ENCODE peak calls at places on chromosomes 12 and 14, in five cellular contexts. Y, P, C, X and E are unnamed samples.

GRCh38 chr14:64724578-64724930 is 20.3 kb downstream of the PLEKHG3 start:
- DNase-seq in Y (no peak), X (no peak), P (peak; percentile 63), C (no peak), E (no peak)

GRCh38 chr12:107244584-107244983 is 151.2 kb upstream of the CRY1 start:
- DNase-seq in C (no peak), X (no peak), P (no peak), Y (no peak), E (no peak)

GRCh38 chr14:101031186-101031585 is 127.7 kb upstream of the RTL1 start:
- DNase-seq in X (no peak), P (peak; percentile 32), Y (no peak), C (no peak), E (no peak)

GRCh38 chr14:50864237-50864636 is 7.6 kb upstream of the ABHD12B start:
- DNase-seq in Y (no peak), P (no peak), C (no peak), X (no peak), E (no peak)

GRCh38 chr12:123050331-123050809 is 69.9 kb downstream of the ARL6IP4 start:
- DNase-seq in P (no peak), X (peak; percentile 24), C (no peak), Y (no peak), E (peak; percentile 80)

GRCh38 chr12:121240484-121241202 is 30.7 kb downstream of the P2RX4 start:
- DNase-seq in Y (peak; percentile 53), C (no peak), P (peak; percentile 94), X (peak; percentile 74), E (no peak)

GRCh38 chr14:40122978-40123648 is 690.9 kb upstream of the FBXO33 start:
- DNase-seq in P (no peak), X (no peak), Y (no peak), C (no peak), E (no peak)

GRCh38 chr12:123576611-123577010 is 7.7 kb upstream of the TMED2 start:
- DNase-seq in C (no peak), P (no peak), X (no peak), Y (no peak), E (no peak)

GRCh38 chr12:103884316-103884715 is 43.3 kb upstream of the NT5DC3 start:
- DNase-seq in C (no peak), P (no peak), Y (no peak), X (peak; percentile 85), E (no peak)

GRCh38 chr12:105483691-105484090 is 153.2 kb downstream of the C12orf75 start:
- DNase-seq in P (no peak), X (no peak), Y (no peak), C (no peak), E (no peak)

GRCh38 chr12:49985981-49986380 is 13.2 kb downstream of the AQP6 start:
- DNase-seq in C (no peak), Y (no peak), P (peak; percentile 21), X (no peak), E (no peak)

GRCh38 chr12:131137836-131138637 is 184.3 kb downstream of the ADGRD1 start:
- DNase-seq in C (no peak), Y (no peak), P (peak; percentile 85), X (peak; percentile 31), E (no peak)

GRCh38 chr12:39620664-39621658 is 1.4 kb upstream of the ABCD2 start:
- DNase-seq in C (no peak), P (peak; percentile 61), X (no peak), Y (no peak), E (no peak)

GRCh38 chr12:43795716-43796282 is 10.3 kb downstream of the TWF1 start:
- DNase-seq in X (no peak), Y (no peak), C (no peak), P (no peak), E (peak; percentile 90)

GRCh38 chr14:94483729-94484275 is 7.8 kb upstream of the SERPINA9 start:
- DNase-seq in C (no peak), X (no peak), Y (no peak), P (no peak), E (no peak)

GRCh38 chr14:76422662-76423061 is 46.7 kb downstream of the ESRRB start:
- DNase-seq in X (no peak), P (no peak), C (no peak), Y (no peak), E (no peak)

GRCh38 chr12:3432176-3432742 is 58.7 kb upstream of the PRMT8 start:
- DNase-seq in X (no peak), Y (peak; percentile 40), P (peak; percentile 52), C (no peak), E (no peak)

GRCh38 chr12:76226397-76226796 is 121.8 kb downstream of the BBS10 start:
- DNase-seq in X (peak; percentile 85), P (no peak), C (no peak), Y (no peak), E (no peak)

GRCh38 chr14:64475585-64476273 is 10.4 kb downstream of the AKAP5 start:
- DNase-seq in X (no peak), P (no peak), C (no peak), Y (peak; percentile 26), E (no peak)

GRCh38 chr12:87929346-87929745 is 99.9 kb downstream of the C12orf50 start:
- DNase-seq in C (no peak), P (no peak), Y (no peak), X (no peak), E (no peak)

GRCh38 chr12:116878567-116879508 is 2.4 kb downstream of the HRK start:
- DNase-seq in X (no peak), P (no peak), C (no peak), Y (peak; percentile 62), E (no peak)

GRCh38 chr14:101039755-101040138 is 136.2 kb upstream of the RTL1 start:
- DNase-seq in X (no peak), P (no peak), C (no peak), Y (no peak), E (no peak)

GRCh38 chr14:22588419-22589095 is 467 bp downstream of the DAD1 start:
- DNase-seq in X (no peak), P (no peak), Y (no peak), C (no peak), E (no peak)

GRCh38 chr14:22593189-22593588 is 4.2 kb upstream of the DAD1 start:
- DNase-seq in C (no peak), P (no peak), X (no peak), Y (no peak), E (no peak)

GRCh38 chr14:22583994-22584393 is 5.0 kb downstream of the DAD1 start:
- DNase-seq in Y (no peak), P (no peak), C (no peak), X (no peak), E (no peak)

GRCh38 chr14:22589096-22589839 is at the start of gene DAD1:
- DNase-seq in Y (peak; percentile 99), X (peak; percentile 100), P (peak; percentile 100), C (peak; percentile 97), E (peak; percentile 98)

DNA sequence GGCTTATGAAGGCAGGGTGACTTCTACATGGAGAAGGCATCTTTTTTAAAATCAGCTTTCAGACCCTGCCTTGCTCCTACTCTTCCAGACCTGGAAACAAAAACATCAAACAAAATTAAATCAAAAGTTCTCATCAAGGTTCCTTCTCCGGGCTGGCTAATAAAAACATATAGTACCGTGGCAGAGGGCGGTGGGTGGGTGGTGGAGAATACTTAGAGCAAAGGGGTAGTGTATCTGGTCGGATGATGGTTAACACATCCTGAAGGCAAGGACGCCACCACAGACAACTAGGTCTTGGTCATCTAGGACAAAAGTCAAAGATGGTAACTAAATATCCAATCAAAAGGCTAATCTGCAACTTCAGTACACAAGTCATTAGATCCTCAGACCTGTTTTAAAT is 1.8 kb downstream of the DAD1 start:
- DNase-seq in P (no peak), C (no peak), Y (no peak), X (no peak), E (no peak)
- H3K4me3 ChIP-seq in P (no peak overlapping the region), C (no peak overlapping the region), Y (no peak overlapping the region), X (no peak overlapping the region), E (no peak overlapping the region)

GRCh38 chr12:20950248-20950647 is 139.7 kb downstream of the SLCO1B3 start:
- DNase-seq in P (no peak), C (no peak), X (peak; percentile 16), Y (no peak), E (no peak)
- TF ChIP-seq CTCF in P (no peak), C (no peak), X (peak; percentile 54), Y (peak; percentile 36), E (peak; percentile 69)

GRCh38 chr12:81759215-81759991 is at the start of gene PPFIA2:
- DNase-seq in Y (peak; percentile 18), P (no peak), X (peak; percentile 61), C (no peak), E (peak; percentile 33)
- H3K4me3 ChIP-seq in Y (peak within 1 kb of the TSS; percentile 32), P (peak within 1 kb of the TSS; percentile 17), X (peak within 1 kb of the TSS; percentile 53), C (peak within 1 kb of the TSS; percentile 16), E (peak within 1 kb of the TSS; percentile 66)

DNA sequence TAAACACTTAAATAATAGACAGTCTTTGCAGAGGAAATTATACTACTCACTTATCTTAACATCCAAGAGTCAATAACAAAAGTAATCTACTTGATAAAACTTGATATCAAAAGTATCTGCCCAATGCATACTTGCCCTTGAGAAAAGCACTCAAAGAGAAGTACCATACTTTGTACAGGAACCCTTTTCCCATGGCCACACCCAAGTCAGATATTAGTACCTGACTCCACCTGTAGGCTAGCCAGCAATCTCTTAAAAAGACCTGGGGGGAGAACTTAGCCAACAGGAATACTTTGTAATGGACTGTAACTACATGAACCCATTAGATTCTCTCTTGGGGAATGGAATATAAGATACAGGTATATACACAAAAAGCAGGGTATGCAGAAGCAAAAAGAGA is 99.6 kb upstream of the HECTD1 start:
- DNase-seq in C (no peak), X (no peak), P (no peak), Y (no peak), E (no peak)
- TF ChIP-seq CTCF in C (no peak), X (no peak), P (no peak), Y (no peak), E (no peak)

GRCh38 chr14:104932676-104933631 is 8.3 kb downstream of the PLD4 start:
- DNase-seq in X (peak; percentile 90), C (no peak), Y (peak; percentile 75), P (peak; percentile 98), E (peak; percentile 14)

GRCh38 chr14:104935026-104935650 is 10.5 kb downstream of the PLD4 start:
- DNase-seq in X (no peak), C (no peak), P (peak; percentile 80), Y (no peak), E (no peak)

GRCh38 chr14:104933721-104934379 is 9.2 kb downstream of the PLD4 start:
- DNase-seq in P (peak; percentile 85), Y (no peak), X (no peak), C (no peak), E (no peak)

GRCh38 chr14:104935955-104936354 is 11.3 kb downstream of the PLD4 start:
- DNase-seq in Y (no peak), P (peak; percentile 50), X (no peak), C (no peak), E (no peak)

DNA sequence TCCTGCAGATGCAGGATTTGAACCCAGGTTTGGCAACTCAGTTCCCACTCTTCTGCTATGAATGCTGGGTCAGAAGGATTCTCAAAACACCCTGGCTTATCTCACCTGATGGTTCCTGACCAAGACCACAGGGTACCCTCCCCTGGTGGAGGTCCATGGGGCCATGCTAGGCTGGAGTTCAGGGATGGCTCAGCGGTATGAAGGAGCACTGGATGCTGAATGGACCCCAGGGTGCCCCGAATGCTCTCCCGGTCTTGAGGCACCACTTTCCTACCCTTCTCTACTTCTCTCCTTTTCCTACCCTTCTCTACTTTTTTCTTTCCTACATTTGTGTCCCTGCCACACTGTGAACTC is 9.7 kb downstream of the PLD4 start:
- DNase-seq in C (no peak), Y (no peak), X (no peak), P (peak; percentile 78), E (no peak)
- H3K4me3 ChIP-seq in C (no peak overlapping the region), Y (no peak overlapping the region), X (no peak overlapping the region), P (no peak overlapping the region), E (no peak overlapping the region)

GRCh38 chr14:102795060-102795925 is 18.0 kb downstream of the TRAF3 start:
- DNase-seq in X (peak; percentile 93), P (peak; percentile 89), Y (peak; percentile 67), C (peak; percentile 29), E (peak; percentile 67)
- TF ChIP-seq CTCF in X (peak; percentile 61), P (no peak), Y (no peak), C (no peak), E (no peak)